ENCODE peak calls at places on chromosomes 1 and 21, in seven cellular contexts. One of them, this sample, is unnamed.

GRCh38 chr1:231702804-231703203 is 76.2 kb downstream of the DISC1 start:
- DNase-seq in mammary epithelial cell: peak
- DNase-seq in uterus: no peak
- DNase-seq in effector memory CD4-positive, alpha-beta T cell: no peak
- DNase-seq in left ventricle myocardium inferior: no peak
- DNase-seq in fibroblast of lung: peak
- DNase-seq in tibial artery: no peak
- DNase-seq in this sample: peak

GRCh38 chr1:31479801-31480200 is 66.8 kb downstream of the SERINC2 start:
- DNase-seq in mammary epithelial cell: peak
- DNase-seq in uterus: no peak
- DNase-seq in effector memory CD4-positive, alpha-beta T cell: no peak
- DNase-seq in left ventricle myocardium inferior: no peak
- DNase-seq in fibroblast of lung: peak
- DNase-seq in tibial artery: no peak
- DNase-seq in this sample: no peak

GRCh38 chr1:62224182-62224581 is 29.5 kb downstream of the L1TD1 start:
- DNase-seq in mammary epithelial cell: no peak
- DNase-seq in uterus: no peak
- DNase-seq in effector memory CD4-positive, alpha-beta T cell: no peak
- DNase-seq in left ventricle myocardium inferior: no peak
- DNase-seq in fibroblast of lung: no peak
- DNase-seq in tibial artery: no peak
- DNase-seq in this sample: no peak

GRCh38 chr1:109500886-109501285 is 7.0 kb downstream of the CYB561D1 start:
- DNase-seq in mammary epithelial cell: no peak
- DNase-seq in uterus: no peak
- DNase-seq in effector memory CD4-positive, alpha-beta T cell: no peak
- DNase-seq in left ventricle myocardium inferior: no peak
- DNase-seq in fibroblast of lung: peak
- DNase-seq in tibial artery: no peak
- DNase-seq in this sample: no peak

GRCh38 chr1:194537521-194537920 is 1351.1 kb upstream of the B3GALT2 start:
- DNase-seq in mammary epithelial cell: no peak
- DNase-seq in uterus: no peak
- DNase-seq in effector memory CD4-positive, alpha-beta T cell: no peak
- DNase-seq in left ventricle myocardium inferior: no peak
- DNase-seq in fibroblast of lung: no peak
- DNase-seq in tibial artery: no peak
- DNase-seq in this sample: no peak

GRCh38 chr21:46428286-46428685 is 30.4 kb upstream of the DIP2A start:
- DNase-seq in mammary epithelial cell: no peak
- DNase-seq in uterus: no peak
- DNase-seq in effector memory CD4-positive, alpha-beta T cell: no peak
- DNase-seq in left ventricle myocardium inferior: no peak
- DNase-seq in fibroblast of lung: no peak
- DNase-seq in tibial artery: no peak
- DNase-seq in this sample: no peak

GRCh38 chr1:181604482-181604881 is 121.2 kb downstream of the CACNA1E start:
- DNase-seq in mammary epithelial cell: no peak
- DNase-seq in uterus: no peak
- DNase-seq in effector memory CD4-positive, alpha-beta T cell: no peak
- DNase-seq in left ventricle myocardium inferior: no peak
- DNase-seq in fibroblast of lung: no peak
- DNase-seq in tibial artery: no peak
- DNase-seq in this sample: no peak

GRCh38 chr1:112359961-112360767 is 35.9 kb upstream of the CTTNBP2NL start:
- DNase-seq in mammary epithelial cell: peak
- DNase-seq in uterus: peak
- DNase-seq in effector memory CD4-positive, alpha-beta T cell: no peak
- DNase-seq in left ventricle myocardium inferior: peak
- DNase-seq in fibroblast of lung: peak
- DNase-seq in tibial artery: peak
- DNase-seq in this sample: peak

GRCh38 chr1:34763142-34763781 is 3.7 kb downstream of the GJB4 start:
- DNase-seq in mammary epithelial cell: peak
- DNase-seq in uterus: no peak
- DNase-seq in effector memory CD4-positive, alpha-beta T cell: no peak
- DNase-seq in left ventricle myocardium inferior: no peak
- DNase-seq in fibroblast of lung: peak
- DNase-seq in tibial artery: no peak
- DNase-seq in this sample: peak

GRCh38 chr21:45640001-45640887 is 3.3 kb upstream of the PCBP3 start:
- DNase-seq in mammary epithelial cell: no peak
- DNase-seq in uterus: no peak
- DNase-seq in effector memory CD4-positive, alpha-beta T cell: no peak
- DNase-seq in left ventricle myocardium inferior: no peak
- DNase-seq in fibroblast of lung: no peak
- DNase-seq in tibial artery: no peak
- DNase-seq in this sample: no peak

GRCh38 chr1:103514920-103515503 is 10.5 kb upstream of the RNPC3 start:
- DNase-seq in mammary epithelial cell: peak
- DNase-seq in uterus: no peak
- DNase-seq in effector memory CD4-positive, alpha-beta T cell: no peak
- DNase-seq in left ventricle myocardium inferior: no peak
- DNase-seq in fibroblast of lung: peak
- DNase-seq in tibial artery: no peak
- DNase-seq in this sample: peak

GRCh38 chr1:167043752-167044488 is 46.3 kb downstream of the GPA33 start:
- DNase-seq in mammary epithelial cell: peak
- DNase-seq in uterus: peak
- DNase-seq in effector memory CD4-positive, alpha-beta T cell: peak
- DNase-seq in left ventricle myocardium inferior: peak
- DNase-seq in fibroblast of lung: peak
- DNase-seq in tibial artery: peak
- DNase-seq in this sample: peak

GRCh38 chr1:244920911-244921310 is 56.6 kb upstream of the HNRNPU start:
- DNase-seq in mammary epithelial cell: no peak
- DNase-seq in uterus: no peak
- DNase-seq in effector memory CD4-positive, alpha-beta T cell: no peak
- DNase-seq in left ventricle myocardium inferior: no peak
- DNase-seq in fibroblast of lung: no peak
- DNase-seq in tibial artery: peak
- DNase-seq in this sample: no peak

GRCh38 chr1:244915736-244916135 is 51.4 kb upstream of the HNRNPU start:
- DNase-seq in mammary epithelial cell: no peak
- DNase-seq in uterus: no peak
- DNase-seq in effector memory CD4-positive, alpha-beta T cell: no peak
- DNase-seq in left ventricle myocardium inferior: no peak
- DNase-seq in fibroblast of lung: no peak
- DNase-seq in tibial artery: no peak
- DNase-seq in this sample: no peak

GRCh38 chr1:244918422-244919319 is 54.3 kb upstream of the HNRNPU start:
- DNase-seq in mammary epithelial cell: peak
- DNase-seq in uterus: peak
- DNase-seq in effector memory CD4-positive, alpha-beta T cell: peak
- DNase-seq in left ventricle myocardium inferior: peak
- DNase-seq in fibroblast of lung: peak
- DNase-seq in tibial artery: no peak
- DNase-seq in this sample: no peak

GRCh38 chr1:244917271-244917670 is 52.9 kb upstream of the HNRNPU start:
- DNase-seq in mammary epithelial cell: no peak
- DNase-seq in uterus: no peak
- DNase-seq in effector memory CD4-positive, alpha-beta T cell: no peak
- DNase-seq in left ventricle myocardium inferior: no peak
- DNase-seq in fibroblast of lung: no peak
- DNase-seq in tibial artery: no peak
- DNase-seq in this sample: no peak

DNA sequence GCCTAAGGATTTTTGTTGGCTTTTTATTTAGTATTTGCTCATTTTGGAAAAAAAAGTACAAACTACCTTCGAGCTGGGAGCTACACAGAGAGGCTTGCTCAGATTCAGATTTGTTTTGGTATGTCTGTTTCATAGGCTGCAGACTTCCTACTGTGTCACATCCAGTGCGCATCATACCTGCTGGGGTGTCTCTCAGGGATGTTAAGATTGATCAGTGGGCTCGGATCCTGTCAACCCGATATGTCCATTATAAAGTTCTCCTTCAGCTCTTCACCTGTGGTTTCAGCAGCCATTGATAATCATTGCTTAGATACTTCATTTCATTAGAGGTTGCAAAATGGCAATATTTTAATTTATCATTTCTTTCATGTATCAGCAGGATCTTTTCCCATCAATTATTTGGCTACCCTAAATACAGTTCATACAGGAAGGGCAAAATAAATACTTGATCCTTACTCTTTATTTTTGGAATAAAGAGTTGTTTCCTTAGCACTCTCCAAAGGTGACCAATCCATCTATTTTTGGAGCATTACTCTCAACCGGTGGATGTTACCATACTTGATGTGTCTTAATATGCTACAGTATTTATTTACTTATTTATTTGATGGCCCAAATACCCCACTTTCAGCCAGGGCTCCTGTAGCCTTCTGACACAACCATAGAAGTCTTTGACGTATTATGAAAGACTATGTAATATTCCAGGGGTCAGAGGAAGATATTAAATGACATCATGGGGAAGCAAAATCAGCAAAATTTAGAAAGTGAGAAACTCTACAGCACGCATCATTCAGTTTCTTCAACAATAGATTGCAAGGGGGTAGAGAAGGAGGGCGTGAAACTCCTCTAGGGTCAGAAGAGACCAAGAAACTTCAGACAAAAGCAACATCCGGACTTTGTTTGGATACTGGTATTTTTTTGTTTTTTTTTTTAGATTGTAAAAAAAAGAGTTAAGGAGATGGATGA is 55.3 kb upstream of the HNRNPU start:
- DNase-seq in mammary epithelial cell: no peak
- DNase-seq in uterus: no peak
- DNase-seq in effector memory CD4-positive, alpha-beta T cell: no peak
- DNase-seq in left ventricle myocardium inferior: no peak
- DNase-seq in fibroblast of lung: peak
- DNase-seq in tibial artery: no peak
- DNase-seq in this sample: no peak
- H3K27ac ChIP-seq in mammary epithelial cell: no peak
- H3K27ac ChIP-seq in uterus: no peak
- H3K27ac ChIP-seq in effector memory CD4-positive, alpha-beta T cell: no peak
- H3K27ac ChIP-seq in left ventricle myocardium inferior: peak
- H3K27ac ChIP-seq in fibroblast of lung: no peak
- H3K27ac ChIP-seq in tibial artery: no peak
- H3K27ac ChIP-seq in this sample: no peak

GRCh38 chr1:240720891-240721450 is 109.0 kb upstream of the GREM2 start:
- DNase-seq in mammary epithelial cell: no peak
- DNase-seq in uterus: no peak
- DNase-seq in effector memory CD4-positive, alpha-beta T cell: no peak
- DNase-seq in left ventricle myocardium inferior: no peak
- DNase-seq in fibroblast of lung: no peak
- DNase-seq in tibial artery: no peak
- DNase-seq in this sample: no peak
- H3K27ac ChIP-seq in mammary epithelial cell: no peak
- H3K27ac ChIP-seq in uterus: no peak
- H3K27ac ChIP-seq in effector memory CD4-positive, alpha-beta T cell: no peak
- H3K27ac ChIP-seq in left ventricle myocardium inferior: no peak
- H3K27ac ChIP-seq in fibroblast of lung: no peak
- H3K27ac ChIP-seq in tibial artery: no peak
- H3K27ac ChIP-seq in this sample: no peak

DNA sequence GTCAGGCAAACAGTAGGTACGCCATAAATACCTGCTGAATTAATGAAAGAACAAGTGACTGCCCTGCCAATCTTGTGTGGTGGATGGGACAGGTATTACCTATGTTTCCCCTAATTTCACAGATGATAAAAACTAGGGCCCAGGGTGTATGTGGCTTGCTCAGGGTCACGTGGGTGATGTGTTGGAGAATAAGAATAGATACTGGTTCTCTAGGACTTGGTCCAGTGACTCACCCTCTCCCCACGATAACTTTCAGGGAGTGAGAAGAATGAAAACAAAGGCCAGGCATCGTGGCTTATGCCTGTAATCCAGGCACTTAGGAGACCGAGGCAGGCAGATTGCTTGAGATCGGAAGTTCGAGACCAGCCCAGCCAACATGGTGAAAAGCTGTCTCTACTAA is 26.7 kb downstream of the SLC26A9 start:
- DNase-seq in mammary epithelial cell: peak
- DNase-seq in uterus: no peak
- DNase-seq in effector memory CD4-positive, alpha-beta T cell: no peak
- DNase-seq in left ventricle myocardium inferior: no peak
- DNase-seq in fibroblast of lung: peak
- DNase-seq in tibial artery: no peak
- DNase-seq in this sample: no peak
- H3K27ac ChIP-seq in mammary epithelial cell: no peak
- H3K27ac ChIP-seq in uterus: no peak
- H3K27ac ChIP-seq in effector memory CD4-positive, alpha-beta T cell: no peak
- H3K27ac ChIP-seq in left ventricle myocardium inferior: peak
- H3K27ac ChIP-seq in fibroblast of lung: no peak
- H3K27ac ChIP-seq in tibial artery: no peak
- H3K27ac ChIP-seq in this sample: no peak

GRCh38 chr1:164707868-164708331 is 148.9 kb downstream of the PBX1 start:
- DNase-seq in mammary epithelial cell: peak
- DNase-seq in uterus: peak
- DNase-seq in effector memory CD4-positive, alpha-beta T cell: no peak
- DNase-seq in left ventricle myocardium inferior: no peak
- DNase-seq in fibroblast of lung: peak
- DNase-seq in tibial artery: no peak
- DNase-seq in this sample: no peak

GRCh38 chr1:164708596-164708995 is 149.6 kb downstream of the PBX1 start:
- DNase-seq in mammary epithelial cell: no peak
- DNase-seq in uterus: no peak
- DNase-seq in effector memory CD4-positive, alpha-beta T cell: no peak
- DNase-seq in left ventricle myocardium inferior: no peak
- DNase-seq in fibroblast of lung: no peak
- DNase-seq in tibial artery: no peak
- DNase-seq in this sample: no peak

GRCh38 chr1:164712131-164713031 is 153.4 kb downstream of the PBX1 start:
- DNase-seq in mammary epithelial cell: peak
- DNase-seq in uterus: peak
- DNase-seq in effector memory CD4-positive, alpha-beta T cell: no peak
- DNase-seq in left ventricle myocardium inferior: no peak
- DNase-seq in fibroblast of lung: no peak
- DNase-seq in tibial artery: peak
- DNase-seq in this sample: no peak

GRCh38 chr1:164709108-164709507 is 150.1 kb downstream of the PBX1 start:
- DNase-seq in mammary epithelial cell: no peak
- DNase-seq in uterus: no peak
- DNase-seq in effector memory CD4-positive, alpha-beta T cell: no peak
- DNase-seq in left ventricle myocardium inferior: no peak
- DNase-seq in fibroblast of lung: no peak
- DNase-seq in tibial artery: no peak
- DNase-seq in this sample: no peak

GRCh38 chr1:164709541-164710287 is 150.7 kb downstream of the PBX1 start:
- DNase-seq in mammary epithelial cell: peak
- DNase-seq in uterus: no peak
- DNase-seq in effector memory CD4-positive, alpha-beta T cell: no peak
- DNase-seq in left ventricle myocardium inferior: no peak
- DNase-seq in fibroblast of lung: peak
- DNase-seq in tibial artery: no peak
- DNase-seq in this sample: no peak
- H3K27ac ChIP-seq in mammary epithelial cell: no peak
- H3K27ac ChIP-seq in uterus: peak
- H3K27ac ChIP-seq in effector memory CD4-positive, alpha-beta T cell: no peak
- H3K27ac ChIP-seq in left ventricle myocardium inferior: peak
- H3K27ac ChIP-seq in fibroblast of lung: peak
- H3K27ac ChIP-seq in tibial artery: no peak
- H3K27ac ChIP-seq in this sample: no peak

GRCh38 chr1:2563205-2563604 is 7.0 kb downstream of the TNFRSF14 start:
- DNase-seq in mammary epithelial cell: no peak
- DNase-seq in uterus: no peak
- DNase-seq in effector memory CD4-positive, alpha-beta T cell: no peak
- DNase-seq in left ventricle myocardium inferior: no peak
- DNase-seq in fibroblast of lung: no peak
- DNase-seq in tibial artery: no peak
- DNase-seq in this sample: no peak
- H3K27ac ChIP-seq in mammary epithelial cell: no peak
- H3K27ac ChIP-seq in uterus: no peak
- H3K27ac ChIP-seq in effector memory CD4-positive, alpha-beta T cell: no peak
- H3K27ac ChIP-seq in left ventricle myocardium inferior: no peak
- H3K27ac ChIP-seq in fibroblast of lung: no peak
- H3K27ac ChIP-seq in tibial artery: no peak
- H3K27ac ChIP-seq in this sample: no peak

GRCh38 chr1:228902781-228903572 is 167.7 kb downstream of the RHOU start:
- DNase-seq in mammary epithelial cell: peak
- DNase-seq in uterus: peak
- DNase-seq in effector memory CD4-positive, alpha-beta T cell: no peak
- DNase-seq in left ventricle myocardium inferior: peak
- DNase-seq in fibroblast of lung: peak
- DNase-seq in tibial artery: peak
- DNase-seq in this sample: peak
- H3K27ac ChIP-seq in mammary epithelial cell: no peak
- H3K27ac ChIP-seq in uterus: peak
- H3K27ac ChIP-seq in effector memory CD4-positive, alpha-beta T cell: no peak
- H3K27ac ChIP-seq in left ventricle myocardium inferior: peak
- H3K27ac ChIP-seq in fibroblast of lung: no peak
- H3K27ac ChIP-seq in tibial artery: peak
- H3K27ac ChIP-seq in this sample: peak